ENCODE peak calls at places on chromosomes 16 and 17, in seven cellular contexts. F is fibroblast of lung, S is right atrium auricular region, V is breast epithelium, X is lower lobe of right lung, O is pancreas, T is A549. C is an unnamed sample.

GRCh38 chr16:15524966-15525365 is 90.6 kb downstream of the BMERB1 start:
- DNase-seq in V (no peak), F (no peak), X (no peak), O (no peak), T (no peak), S (no peak), C (no peak)

GRCh38 chr17:2692781-2693135 is 18.8 kb downstream of the CLUH start:
- DNase-seq in O (no peak), F (no peak), S (no peak), X (no peak), V (peak; percentile 16), T (no peak), C (no peak)

GRCh38 chr17:11140028-11140427 is 101.0 kb upstream of the SHISA6 start:
- DNase-seq in T (no peak), O (no peak), S (no peak), F (no peak), V (no peak), X (no peak), C (no peak)

GRCh38 chr17:55728361-55728760 is 5.7 kb upstream of the TMEM100 start:
- DNase-seq in X (no peak), S (no peak), O (no peak), T (no peak), V (no peak), F (no peak), C (no peak)

GRCh38 chr17:45914036-45914717 is 19.8 kb downstream of the MAPT start:
- DNase-seq in V (no peak), T (no peak), X (no peak), O (no peak), F (no peak), S (no peak), C (no peak)

GRCh38 chr17:20157078-20157360 is 147.9 kb downstream of the SPECC1 start:
- DNase-seq in X (no peak), S (no peak), O (peak; percentile 29), F (no peak), V (no peak), T (no peak), C (no peak)

GRCh38 chr16:3983081-3983520 is 102.6 kb upstream of the CREBBP start:
- DNase-seq in O (peak; percentile 73), T (peak; percentile 93), S (peak; percentile 68), F (peak; percentile 69), V (peak; percentile 65), X (peak; percentile 73), C (peak; percentile 85)

GRCh38 chr17:42891539-42892152 is 9.0 kb upstream of the G6PC1 start:
- DNase-seq in T (no peak), F (peak; percentile 32), V (no peak), O (no peak), S (peak; percentile 63), X (no peak), C (no peak)

GRCh38 chr17:49819118-49819517 is 28.8 kb downstream of the TAC4 start:
- DNase-seq in S (no peak), O (no peak), X (no peak), V (no peak), T (no peak), F (no peak), C (no peak)

GRCh38 chr17:65362826-65363225 is 198.6 kb downstream of the AXIN2 start:
- DNase-seq in X (no peak), V (no peak), F (no peak), O (no peak), T (no peak), S (no peak), C (no peak)

GRCh38 chr16:49597796-49598195 is 224.2 kb downstream of the C16orf78 start:
- DNase-seq in O (no peak), T (no peak), V (no peak), X (no peak), S (peak; percentile 16), F (no peak), C (no peak)

GRCh38 chr16:85157813-85158701 is 45.8 kb upstream of the CIBAR2 start:
- DNase-seq in T (no peak), V (no peak), F (no peak), X (no peak), S (no peak), O (no peak), C (no peak)

GRCh38 chr17:2090210-2090641 is 35.3 kb downstream of the HIC1 start:
- DNase-seq in X (no peak), V (no peak), O (no peak), T (no peak), F (no peak), S (no peak), C (no peak)

GRCh38 chr17:69326302-69327059 is 452 bp downstream of the ABCA5 start:
- DNase-seq in F (peak; percentile 27), X (no peak), V (no peak), T (no peak), S (no peak), O (no peak), C (no peak)

GRCh38 chr17:80678621-80679020 is 134.0 kb downstream of the RPTOR start:
- DNase-seq in O (no peak), X (no peak), T (no peak), S (no peak), V (no peak), F (peak; percentile 64), C (no peak)

DNA sequence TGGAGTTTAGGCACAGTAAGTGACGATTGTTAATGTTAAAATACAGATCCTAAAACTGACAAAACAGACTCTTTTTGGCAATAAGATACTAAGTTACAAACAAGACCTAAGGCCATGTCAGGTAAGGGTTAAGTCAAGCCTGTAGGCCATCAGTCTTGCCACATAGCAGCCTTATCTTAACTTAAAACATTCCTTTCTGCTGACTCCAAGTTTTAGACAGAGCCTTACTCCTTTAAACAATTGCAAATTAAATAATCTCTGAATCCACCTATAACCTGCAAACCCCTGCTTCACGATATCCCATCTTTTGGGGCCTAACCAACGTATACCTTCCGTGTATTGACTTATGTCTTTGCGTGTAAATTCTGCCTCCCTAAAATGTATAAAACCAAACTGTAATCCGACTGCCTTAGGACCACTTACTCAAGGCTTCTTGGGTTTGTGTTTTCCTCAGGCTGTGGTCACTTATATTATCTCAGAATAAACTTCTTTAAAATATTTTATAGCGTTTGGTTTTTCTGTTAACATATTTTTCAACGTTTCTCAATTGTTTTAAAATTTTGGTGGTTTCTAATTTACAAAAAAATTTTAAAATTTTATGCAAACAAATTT is 64.4 kb downstream of the EFCAB5 start:
- DNase-seq in S (no peak), F (peak; percentile 5), V (no peak), T (no peak), X (no peak), O (no peak), C (no peak)
- H3K4me1 ChIP-seq in S (no peaks in the 10 kb centered on the region), F (no peaks in the 10 kb centered on the region), V (no peaks in the 10 kb centered on the region), T (peaks cover 18% of the 10 kb centered on the region), X (no peaks in the 10 kb centered on the region), O (no peaks in the 10 kb centered on the region), C (no peaks in the 10 kb centered on the region)

GRCh38 chr17:7019839-7020519 is 2.9 kb upstream of the BCL6B start:
- DNase-seq in V (peak; percentile 65), F (peak; percentile 65), O (peak; percentile 78), T (peak; percentile 94), S (no peak), X (peak; percentile 66), C (peak; percentile 71)

GRCh38 chr17:7019406-7019805 is 3.4 kb upstream of the BCL6B start:
- DNase-seq in X (no peak), S (no peak), V (no peak), O (no peak), T (no peak), F (no peak), C (peak; percentile 11)

GRCh38 chr17:7016886-7017826 is 4.7 kb downstream of the RNASEK start:
- DNase-seq in X (no peak), O (no peak), T (no peak), S (no peak), F (no peak), V (no peak), C (no peak)

GRCh38 chr17:7017827-7018200 is 5.0 kb upstream of the BCL6B start:
- DNase-seq in T (no peak), X (no peak), V (no peak), F (no peak), S (no peak), O (no peak), C (no peak)

GRCh38 chr17:7018331-7018964 is 4.4 kb upstream of the BCL6B start:
- DNase-seq in X (no peak), F (no peak), S (peak; percentile 80), T (no peak), V (peak; percentile 69), O (peak; percentile 47), C (peak; percentile 67)
- H3K4me3 ChIP-seq in X (peak overlapping the region; percentile 55), F (no peak overlapping the region), S (peak overlapping the region; percentile 58), T (no peak overlapping the region), V (peak overlapping the region; percentile 84), O (peak overlapping the region; percentile 54), C (no peak overlapping the region)

GRCh38 chr17:44561237-44561623 is 3.9 kb downstream of the FZD2 start:
- DNase-seq in V (no peak), O (no peak), X (no peak), S (no peak), T (no peak), F (no peak), C (no peak)

GRCh38 chr17:44564429-44564828 is 7.1 kb downstream of the FZD2 start:
- DNase-seq in T (no peak), O (no peak), V (no peak), F (no peak), X (no peak), S (no peak), C (no peak)

GRCh38 chr17:44569459-44569858 is 12.2 kb downstream of the FZD2 start:
- DNase-seq in T (no peak), V (no peak), X (no peak), O (no peak), F (no peak), S (no peak), C (no peak)

GRCh38 chr17:44568311-44568710 is 11.0 kb downstream of the FZD2 start:
- DNase-seq in F (no peak), V (no peak), O (no peak), S (no peak), X (no peak), T (no peak), C (no peak)

DNA sequence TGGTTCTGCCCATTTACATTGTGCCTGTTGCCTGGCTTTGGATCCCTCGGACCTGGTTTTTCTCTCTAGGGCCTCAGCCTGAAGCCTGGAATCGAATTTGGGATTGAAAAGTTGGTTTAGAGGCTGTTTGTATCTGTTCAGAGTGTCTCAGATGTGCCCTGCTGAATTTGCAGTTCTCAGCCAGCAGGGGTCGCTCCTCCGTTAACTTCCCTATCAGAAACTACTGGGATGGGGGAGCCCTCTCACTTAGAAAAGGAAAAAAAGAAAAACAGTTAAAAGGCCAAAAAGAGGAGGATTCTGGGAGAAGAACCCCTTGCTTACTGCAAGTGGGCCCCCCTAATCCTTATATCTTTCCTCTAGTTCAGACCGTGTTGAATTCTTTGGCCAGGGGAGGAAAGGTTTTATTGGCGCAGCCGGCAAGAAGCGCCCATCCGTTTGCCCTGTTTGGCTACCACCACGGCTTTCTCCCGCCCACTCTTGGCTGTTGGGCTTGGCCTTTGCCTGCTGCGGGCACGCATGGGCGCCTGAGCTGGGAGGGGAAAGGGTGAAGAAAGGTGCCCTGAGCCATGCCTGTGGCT is 8.7 kb downstream of the FZD2 start:
- DNase-seq in O (no peak), X (no peak), F (no peak), S (no peak), V (no peak), T (no peak), C (no peak)
- TF ChIP-seq CTCF in O (no peak), X (no peak), F (peak; percentile 49), S (no peak), V (no peak), T (peak; percentile 43), C (no peak)

GRCh38 chr17:27498615-27499316 is 42.5 kb downstream of the KSR1 start:
- DNase-seq in O (no peak), F (no peak), S (no peak), X (no peak), T (no peak), V (no peak), C (no peak)
- H3K4me1 ChIP-seq in O (peaks cover 42% of the 10 kb centered on the region), F (peaks cover 16% of the 10 kb centered on the region), S (peaks cover 29% of the 10 kb centered on the region), X (peaks cover 53% of the 10 kb centered on the region), T (peaks cover 35% of the 10 kb centered on the region), V (no peaks in the 10 kb centered on the region), C (peaks cover 3% of the 10 kb centered on the region)

C was measured in mucosa of descending colon.